ENCODE peak calls at places on chromosome 15, in six cellular contexts. D is naive thymus-derived CD8-positive, alpha-beta T cell; G is endothelial cell; P is AG04450; Z is psoas muscle; B is bronchial epithelial cell. R is an unnamed sample.

GRCh38 chr15:68729789-68730201 is 90.9 kb downstream of the ANP32A start:
- DNase-seq in G (peak; percentile 15), P (no peak), D (no peak), Z (no peak), B (no peak), R (no peak)

GRCh38 chr15:65396283-65396964 is 18.6 kb upstream of the IGDCC3 start:
- DNase-seq in D (no peak), P (no peak), Z (peak; percentile 22), G (no peak), B (no peak), R (no peak)

GRCh38 chr15:25177955-25178801 is 223.4 kb downstream of the SNRPN start:
- DNase-seq in Z (peak; percentile 36), P (no peak), B (no peak), G (no peak), D (no peak), R (no peak)

GRCh38 chr15:95371664-95372063 is 958.8 kb upstream of the NR2F2 start:
- DNase-seq in P (no peak), Z (no peak), B (peak; percentile 57), G (no peak), D (no peak), R (no peak)

GRCh38 chr15:79858469-79858868 is 38.3 kb downstream of the MTHFS start:
- DNase-seq in D (no peak), G (no peak), B (no peak), P (no peak), Z (no peak), R (no peak)

GRCh38 chr15:85379403-85380131 is 836 bp upstream of the AKAP13 start:
- DNase-seq in G (peak; percentile 10), B (peak; percentile 27), Z (no peak), D (peak; percentile 22), P (no peak), R (peak; percentile 27)

GRCh38 chr15:99424978-99425665 is 140.7 kb upstream of the MEF2A start:
- DNase-seq in P (peak; percentile 62), B (peak; percentile 82), G (no peak), D (peak; percentile 55), Z (peak; percentile 58), R (peak; percentile 30)

GRCh38 chr15:48520376-48521155 is 124.9 kb downstream of the FBN1 start:
- DNase-seq in G (peak; percentile 33), B (no peak), D (no peak), Z (no peak), P (no peak), R (no peak)

GRCh38 chr15:101689901-101690300 is 34.4 kb downstream of the TARS3 start:
- DNase-seq in B (peak; percentile 76), P (no peak), G (no peak), Z (no peak), D (no peak), R (no peak)

GRCh38 chr15:99717129-99718024 is 15.9 kb downstream of the LYSMD4 start:
- DNase-seq in G (no peak), D (no peak), Z (peak; percentile 70), P (no peak), B (no peak), R (no peak)